ENCODE peak calls at places on chromosome 7, in five cellular contexts. N, O, K, Y and H are unnamed samples.

GRCh38 chr7:380724-381210 is 90.8 kb downstream of the FOXL3 start:
- DNase-seq in Y (no peak), O (no peak), K (no peak), N (peak), H (no peak)

GRCh38 chr7:17371656-17372524 is 73.4 kb downstream of the AHR start:
- DNase-seq in K (peak), O (no peak), N (no peak), Y (peak), H (no peak)

GRCh38 chr7:32605032-32605431 is 109.7 kb downstream of the AVL9 start:
- DNase-seq in O (no peak), N (no peak), K (no peak), Y (no peak), H (no peak)

GRCh38 chr7:38975944-38976392 is 1.7 kb upstream of the POU6F2 start:
- DNase-seq in K (no peak), O (peak), N (peak), Y (no peak), H (no peak)

GRCh38 chr7:88927-89921 is 103.1 kb upstream of the FAM20C start:
- DNase-seq in O (no peak), Y (peak), K (no peak), N (peak), H (no peak)

GRCh38 chr7:97845622-97846203 is 26.5 kb downstream of the ASNS start:
- DNase-seq in N (no peak), K (peak), O (no peak), Y (peak), H (peak)

GRCh38 chr7:133973710-133974109 is 153.4 kb upstream of the LRGUK start:
- DNase-seq in O (no peak), N (no peak), K (no peak), Y (no peak), H (no peak)

GRCh38 chr7:73766556-73767229 is 3.4 kb downstream of the CLDN3 start:
- DNase-seq in Y (no peak), K (no peak), O (no peak), N (no peak), H (no peak)

GRCh38 chr7:134196439-134196838 is 69.3 kb downstream of the LRGUK start:
- DNase-seq in O (no peak), N (no peak), K (no peak), Y (no peak), H (no peak)

GRCh38 chr7:47513741-47514241 is 68.1 kb downstream of the TNS3 start:
- DNase-seq in Y (peak), O (no peak), K (no peak), N (no peak), H (peak)

GRCh38 chr7:95421847-95422444 is 12.9 kb downstream of the PON2 start:
- DNase-seq in Y (no peak), N (no peak), K (no peak), O (no peak), H (peak)

GRCh38 chr7:77348371-77348813 is 67.8 kb downstream of the GSAP start:
- DNase-seq in O (no peak), Y (peak), K (no peak), N (no peak), H (peak)

GRCh38 chr7:22114440-22114981 is 168.8 kb upstream of the CDCA7L start:
- DNase-seq in N (no peak), O (no peak), Y (no peak), K (no peak), H (no peak)

GRCh38 chr7:140027866-140028265 is 34.9 kb downstream of the PARP12 start:
- DNase-seq in N (no peak), O (no peak), K (no peak), Y (no peak), H (no peak)

GRCh38 chr7:81769891-81770818 is at the start of gene HGF:
- DNase-seq in O (peak), K (no peak), N (peak), Y (peak), H (peak)

GRCh38 chr7:315516-316265 is 25.7 kb downstream of the FOXL3 start:
- DNase-seq in Y (no peak), O (no peak), K (no peak), N (peak), H (no peak)

GRCh38 chr7:68440870-68441269 is 1157.4 kb upstream of the AUTS2 start:
- DNase-seq in Y (no peak), N (no peak), O (no peak), K (peak), H (no peak)

GRCh38 chr7:48628950-48629349 is 295.4 kb upstream of the CDC14C start:
- DNase-seq in K (no peak), O (no peak), Y (no peak), N (no peak), H (peak)

GRCh38 chr7:37311282-37311868 is 137.3 kb downstream of the ELMO1 start:
- DNase-seq in O (no peak), Y (no peak), N (no peak), K (no peak), H (no peak)

GRCh38 chr7:105014725-105015630 is 973 bp downstream of the KMT2E start:
- DNase-seq in O (peak), K (peak), Y (peak), N (peak), H (peak)

GRCh38 chr7:141575654-141576448 is 24.6 kb downstream of the AGK start:
- DNase-seq in O (no peak), K (no peak), Y (peak), N (no peak), H (no peak)

GRCh38 chr7:148303295-148304013 is 287.1 kb upstream of the C7orf33 start:
- DNase-seq in K (no peak), O (peak), Y (peak), N (peak), H (no peak)

GRCh38 chr7:33744293-33744692 is 161.0 kb upstream of the BMPER start:
- DNase-seq in N (no peak), Y (no peak), K (peak), O (no peak), H (peak)

GRCh38 chr7:157727964-157728615 is 391.3 kb downstream of the DNAJB6 start:
- DNase-seq in O (no peak), N (no peak), K (no peak), Y (no peak), H (no peak)
- TF ChIP-seq CTCF in O (no peak), N (no peak), K (no peak), Y (no peak), H (no peak)

GRCh38 chr7:91866599-91867148 is 13.8 kb downstream of the MTERF1 start:
- DNase-seq in O (no peak), N (no peak), Y (no peak), K (no peak), H (no peak)

GRCh38 chr7:91872069-91872468 is 8.4 kb downstream of the MTERF1 start:
- DNase-seq in Y (no peak), N (no peak), O (no peak), K (no peak), H (no peak)

GRCh38 chr7:91872928-91873327 is 7.6 kb downstream of the MTERF1 start:
- DNase-seq in Y (no peak), K (no peak), O (no peak), N (no peak), H (no peak)

GRCh38 chr7:91864070-91864469 is 16.4 kb downstream of the MTERF1 start:
- DNase-seq in O (no peak), K (no peak), N (no peak), Y (no peak), H (no peak)

GRCh38 chr7:91869661-91870060 is 10.8 kb downstream of the MTERF1 start:
- DNase-seq in K (peak), N (no peak), O (no peak), Y (no peak), H (no peak)
- TF ChIP-seq CTCF in K (peak), N (no peak), O (no peak), Y (no peak), H (no peak)

DNA sequence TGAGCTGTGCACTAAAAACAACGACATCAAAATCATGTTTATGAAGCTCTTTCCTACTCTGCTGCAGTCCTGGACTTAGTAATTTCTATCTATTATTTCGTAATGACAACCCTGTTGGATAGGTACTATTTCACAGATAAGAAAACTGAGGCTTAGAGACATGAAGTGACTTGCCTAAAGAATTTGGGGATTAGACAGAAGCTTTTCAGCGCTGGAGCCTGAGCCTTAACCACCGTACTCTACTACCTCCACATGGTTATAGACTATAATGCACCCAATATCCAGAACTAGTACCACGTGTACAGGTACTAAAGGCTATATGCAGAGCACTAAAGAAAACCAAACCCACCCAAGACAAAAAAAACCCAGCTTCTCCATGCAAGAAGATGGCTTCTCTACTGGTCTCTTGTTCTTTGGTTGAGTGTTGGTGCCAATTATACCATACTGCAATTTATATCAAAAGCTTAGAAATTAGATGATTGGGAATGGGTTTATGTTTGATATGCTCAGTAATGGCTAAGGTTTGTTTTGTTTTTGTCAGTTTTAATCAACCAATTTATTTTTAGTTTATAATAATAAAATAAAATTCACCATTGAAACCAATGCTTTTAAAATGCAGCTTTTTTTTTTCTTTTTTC is 6.5 kb upstream of the SNX10 start:
- DNase-seq in K (peak), O (no peak), Y (no peak), N (no peak), H (no peak)
- TF ChIP-seq CTCF in K (peak), O (no peak), Y (peak), N (no peak), H (peak)

DNA sequence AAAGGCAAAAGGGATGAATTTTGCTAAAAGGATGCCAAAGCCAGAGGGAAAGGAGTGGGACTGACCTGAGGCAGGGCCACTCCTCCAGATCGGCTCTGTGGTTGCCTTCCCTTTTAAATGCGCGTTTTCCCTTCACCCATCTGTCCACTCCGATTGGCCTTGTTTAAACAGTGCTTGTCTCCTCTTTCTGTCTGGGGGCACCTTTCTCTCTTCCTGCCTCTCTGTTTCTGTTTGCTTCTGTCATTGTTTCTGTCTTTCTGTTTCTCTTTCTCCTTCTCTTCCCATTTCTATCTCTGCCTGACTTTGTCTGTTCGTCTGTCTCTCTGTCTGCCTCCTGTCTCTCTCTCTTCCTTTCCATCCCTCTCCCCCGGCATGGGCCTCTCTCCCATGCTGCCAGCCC is 29.6 kb upstream of the HSPB1 start:
- DNase-seq in N (no peak), Y (no peak), K (no peak), O (no peak), H (no peak)
- TF ChIP-seq CTCF in N (no peak), Y (no peak), K (no peak), O (no peak), H (no peak)

GRCh38 chr7:155252388-155252957 is 45.2 kb upstream of the INSIG1 start:
- DNase-seq in K (no peak), N (no peak), Y (peak), O (no peak), H (peak)
- TF ChIP-seq CTCF in K (no peak), N (no peak), Y (peak), O (no peak), H (no peak)

GRCh38 chr7:99386584-99387238 is 12.2 kb downstream of the ARPC1B start:
- DNase-seq in Y (peak), O (no peak), N (no peak), K (peak), H (no peak)
- TF ChIP-seq CTCF in Y (peak), O (no peak), N (no peak), K (peak), H (peak)

DNA sequence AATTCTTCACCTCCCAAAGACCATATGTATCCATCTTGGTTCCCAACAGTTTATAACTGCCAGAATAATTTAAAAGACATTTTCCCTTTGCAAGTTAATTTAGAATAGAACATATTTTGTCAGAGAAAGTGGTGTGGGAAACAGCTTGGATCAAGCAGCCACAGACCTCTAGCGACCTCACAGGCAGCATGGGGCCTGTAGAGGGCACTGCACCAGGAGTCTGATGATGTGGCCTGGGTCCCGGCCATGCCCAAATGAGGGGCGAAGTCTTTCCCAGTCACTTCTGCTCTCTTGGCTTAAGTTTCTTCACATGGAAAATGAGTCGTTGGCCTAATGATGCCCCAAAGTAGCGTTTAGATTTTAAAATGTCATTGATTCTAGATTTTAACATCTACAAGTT is 243.2 kb downstream of the SDK1 start:
- DNase-seq in N (no peak), Y (no peak), O (no peak), K (no peak), H (no peak)
- TF ChIP-seq CTCF in N (no peak), Y (no peak), O (peak), K (peak), H (no peak)

DNA sequence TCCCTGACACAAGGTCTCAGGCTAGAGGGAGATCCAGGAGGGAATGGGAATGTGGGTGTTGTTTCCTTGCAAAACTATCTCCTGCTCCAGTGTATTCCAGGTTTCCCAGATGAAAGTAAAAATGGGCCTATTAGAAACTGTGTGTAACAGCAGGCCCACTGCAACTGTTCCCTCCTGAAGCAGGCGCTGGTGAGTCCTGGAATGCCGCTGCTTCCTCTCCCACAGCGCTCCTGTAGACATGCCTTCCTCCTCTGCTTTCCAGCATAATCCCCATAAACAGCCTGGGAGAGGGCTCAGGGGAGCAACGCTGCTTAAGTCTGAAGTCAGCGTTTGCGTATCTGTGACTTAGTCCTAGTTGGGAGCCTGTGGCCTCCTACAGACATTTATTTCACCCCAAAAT is 551.1 kb upstream of the FOXK1 start:
- DNase-seq in Y (no peak), O (no peak), K (no peak), N (peak), H (no peak)
- TF ChIP-seq CTCF in Y (no peak), O (no peak), K (no peak), N (no peak), H (no peak)

GRCh38 chr7:84228526-84228925 is 33.9 kb upstream of the SEMA3A start:
- DNase-seq in O (no peak), N (no peak), K (no peak), Y (no peak), H (no peak)

GRCh38 chr7:84231157-84231556 is 36.6 kb upstream of the SEMA3A start:
- DNase-seq in Y (peak), O (no peak), N (no peak), K (no peak), H (no peak)

GRCh38 chr7:84230491-84230890 is 35.9 kb upstream of the SEMA3A start:
- DNase-seq in N (no peak), O (no peak), K (no peak), Y (no peak), H (no peak)

GRCh38 chr7:84236398-84236797 is 41.8 kb upstream of the SEMA3A start:
- DNase-seq in Y (peak), N (no peak), K (no peak), O (no peak), H (peak)

DNA sequence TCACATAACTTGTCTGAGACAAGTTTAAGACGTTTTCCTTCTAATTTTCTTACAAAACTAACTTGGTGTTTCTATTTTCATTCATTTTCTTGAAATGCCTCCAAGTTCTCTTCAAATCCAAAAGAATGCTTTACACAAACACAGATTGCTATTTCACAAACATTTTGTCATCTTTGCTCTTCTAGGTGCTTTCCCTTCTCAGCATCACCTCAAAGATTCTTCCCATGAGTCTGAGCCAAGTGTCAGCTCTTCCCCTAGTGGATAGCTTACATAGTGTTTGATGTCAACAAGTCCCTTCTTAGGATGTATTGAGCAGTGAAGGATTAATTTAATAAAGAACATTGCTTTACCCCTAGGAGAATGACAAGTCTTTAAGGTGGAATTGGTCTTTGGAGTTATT is 38.1 kb upstream of the SEMA3A start:
- DNase-seq in Y (peak), O (no peak), K (no peak), N (no peak), H (no peak)
- TF ChIP-seq CTCF in Y (peak), O (no peak), K (no peak), N (no peak), H (no peak)

GRCh38 chr7:86975914-86976313 is 83.5 kb downstream of the ELAPOR2 start:
- DNase-seq in N (no peak), O (no peak), Y (no peak), K (no peak), H (no peak)
- TF ChIP-seq CTCF in N (no peak), O (no peak), Y (no peak), K (no peak), H (no peak)